ENCODE peak calls at places on chromosomes 1 and 21, in eight cellular contexts. U, R, S, T, Z, Y, O and P are unnamed samples. For H3K4me1, the result is how much of the 10 kb centered on the place peaks cover.

GRCh38 chr1:248696261-248696660 is 6.3 kb downstream of the OR14I1 start:
- DNase-seq in U (peak), R (no peak), S (no peak), T (no peak), Z (no peak), Y (no peak), O (no peak), P (no peak)

GRCh38 chr21:45147473-45148315 is 73.3 kb downstream of the ADARB1 start:
- DNase-seq in U (no peak), R (no peak), S (no peak), T (no peak), Z (no peak), Y (no peak), O (no peak), P (no peak)

GRCh38 chr1:109818351-109819325 is 54.9 kb upstream of the EPS8L3 start:
- DNase-seq in U (no peak), R (no peak), S (peak), T (no peak), Z (no peak), Y (no peak), O (no peak), P (no peak)

GRCh38 chr1:5973771-5974170 is 18.5 kb downstream of the NPHP4 start:
- DNase-seq in U (no peak), R (no peak), S (no peak), T (no peak), Z (no peak), Y (no peak), O (peak), P (no peak)

GRCh38 chr1:52127181-52128175 is 14.4 kb upstream of the ZFYVE9 start:
- DNase-seq in U (no peak), R (peak), S (peak), T (peak), Z (peak), Y (peak), O (peak), P (no peak)

GRCh38 chr1:162003061-162003824 is 20.4 kb downstream of the OLFML2B start:
- DNase-seq in U (no peak), R (peak), S (peak), T (peak), Z (peak), Y (no peak), O (peak), P (peak)

GRCh38 chr1:5892370-5892769 is 99.9 kb downstream of the NPHP4 start:
- DNase-seq in U (no peak), R (no peak), S (no peak), T (no peak), Z (no peak), Y (no peak), O (no peak), P (no peak)

GRCh38 chr1:240294566-240294965 is 202.9 kb downstream of the FMN2 start:
- DNase-seq in U (no peak), R (peak), S (no peak), T (no peak), Z (no peak), Y (peak), O (peak), P (no peak)

GRCh38 chr1:225470691-225471452 is 43.0 kb upstream of the LBR start:
- DNase-seq in U (no peak), R (no peak), S (no peak), T (peak), Z (peak), Y (no peak), O (no peak), P (no peak)

GRCh38 chr1:247456914-247457638 is 828 bp downstream of the OR2B11 start:
- DNase-seq in U (no peak), R (no peak), S (no peak), T (no peak), Z (no peak), Y (no peak), O (no peak), P (no peak)

GRCh38 chr1:212774584-212774983 is 17.0 kb downstream of the NSL1 start:
- DNase-seq in U (no peak), R (peak), S (no peak), T (no peak), Z (no peak), Y (no peak), O (peak), P (no peak)

GRCh38 chr1:200037904-200038644 is 10.6 kb downstream of the NR5A2 start:
- DNase-seq in U (no peak), R (no peak), S (no peak), T (no peak), Z (no peak), Y (peak), O (no peak), P (no peak)
- H3K4me3 ChIP-seq in U (no peak), R (no peak), S (no peak), T (no peak), Z (no peak), Y (peak), O (no peak), P (no peak)

DNA sequence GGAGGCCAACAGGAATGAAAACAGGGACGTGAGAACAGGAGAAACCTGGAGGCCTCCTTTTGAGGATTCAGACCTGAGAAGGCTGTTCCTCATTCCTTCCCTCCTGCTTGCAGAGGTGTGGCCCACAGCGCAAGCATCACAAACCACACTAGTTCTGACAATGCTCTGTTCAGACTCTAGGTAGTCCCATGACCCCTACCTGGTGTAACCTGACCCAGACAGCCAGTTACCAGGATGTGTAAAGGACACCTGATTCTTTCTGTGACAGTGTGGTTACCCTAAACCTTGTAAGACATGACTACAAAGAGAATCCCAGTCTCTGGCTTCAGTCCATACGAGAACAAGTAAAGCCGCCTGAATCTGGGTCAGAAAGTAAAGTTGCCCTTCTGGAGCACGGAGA is 3.2 kb downstream of the MECR start:
- DNase-seq in U (no peak), R (no peak), S (no peak), T (no peak), Z (no peak), Y (peak), O (no peak), P (no peak)
- H3K4me1 ChIP-seq in U (under half), R (under half), S (under half), T (under half), Z (under half), Y (under half), O (under half), P (under half)

DNA sequence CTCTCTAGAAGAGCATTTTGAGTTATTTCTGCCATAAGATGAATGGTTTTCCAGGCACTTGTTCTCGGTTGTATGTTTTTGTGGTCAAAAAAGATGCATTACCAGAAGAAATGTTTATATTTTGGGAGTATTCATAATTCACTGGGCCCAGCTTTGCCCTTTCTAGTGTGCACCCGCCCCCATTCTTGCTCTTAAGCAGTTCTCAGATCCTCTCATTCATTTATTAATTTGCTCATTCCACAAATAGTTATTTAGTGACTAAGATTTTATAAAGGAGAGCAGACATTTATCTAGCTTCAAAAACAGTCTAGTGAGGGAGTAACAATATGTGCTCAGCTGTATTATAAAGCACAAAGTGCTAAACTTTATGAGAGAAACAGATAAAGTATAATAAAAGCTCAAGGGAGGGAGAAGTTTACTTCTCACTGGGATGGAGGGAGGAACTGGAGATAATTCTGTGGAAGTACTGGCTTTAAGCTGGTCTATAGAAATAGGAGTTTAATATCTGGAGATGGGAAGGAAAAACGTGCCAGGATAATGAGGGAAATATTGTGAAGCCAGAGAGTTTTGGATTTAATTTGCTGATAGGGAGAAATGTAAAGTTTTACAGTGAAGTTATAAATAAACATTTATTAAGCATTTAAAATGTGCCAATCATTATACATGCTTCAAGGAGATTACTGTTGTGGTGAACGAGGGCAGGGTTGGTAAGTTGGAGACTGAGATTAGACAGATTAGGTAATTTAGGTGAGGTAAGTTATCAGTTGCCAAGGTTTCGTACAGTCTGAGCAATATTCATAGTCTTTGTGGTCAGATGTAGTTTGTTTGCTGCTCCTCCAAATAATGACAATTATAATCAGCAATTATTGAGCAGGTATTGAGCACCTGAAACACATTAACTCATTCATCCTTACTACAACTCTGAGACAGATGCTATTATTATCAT is 9.1 kb upstream of the MACF1 start:
- DNase-seq in U (no peak), R (peak), S (no peak), T (no peak), Z (no peak), Y (no peak), O (peak), P (no peak)
- H3K4me3 ChIP-seq in U (no peak), R (no peak), S (no peak), T (no peak), Z (no peak), Y (no peak), O (no peak), P (no peak)

DNA sequence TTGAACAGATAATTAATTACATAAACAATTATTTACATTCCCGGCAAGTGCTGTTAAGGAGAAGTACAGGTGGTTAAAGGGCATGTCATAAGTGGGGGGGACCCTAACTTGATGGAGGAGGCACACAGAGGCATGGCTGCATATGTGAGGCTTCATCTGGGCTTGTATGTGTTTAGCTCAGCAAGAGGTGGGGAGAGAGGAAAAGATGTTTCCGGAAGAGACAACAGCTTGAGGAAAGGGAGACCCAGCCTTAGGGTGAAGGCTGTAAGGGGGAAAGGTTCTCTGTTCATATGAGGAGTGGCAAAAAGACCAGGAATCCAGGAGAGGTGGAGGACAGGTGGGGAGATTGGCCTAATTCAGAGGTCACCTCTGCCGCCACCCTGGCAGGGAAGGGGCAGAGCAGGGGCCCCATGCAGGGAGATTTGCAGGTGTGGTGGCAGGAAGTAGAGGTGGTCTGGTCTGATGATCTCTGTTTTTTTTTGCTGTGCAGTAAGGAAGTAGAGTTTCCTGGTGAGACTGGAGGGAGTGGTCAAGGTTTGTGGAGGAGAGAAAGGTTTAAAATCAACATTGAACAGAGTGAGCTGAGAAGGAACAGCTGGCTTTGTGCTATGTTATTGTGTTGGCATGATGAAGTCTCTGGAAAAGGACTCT is 9.0 kb downstream of the TRAF5 start:
- DNase-seq in U (no peak), R (no peak), S (no peak), T (no peak), Z (no peak), Y (no peak), O (no peak), P (no peak)
- H3K4me1 ChIP-seq in U (half or more), R (under half), S (under half), T (under half), Z (under half), Y (under half), O (under half), P (half or more)

GRCh38 chr1:115069186-115069585 is 20.1 kb downstream of the TSPAN2 start:
- DNase-seq in U (no peak), R (peak), S (no peak), T (no peak), Z (peak), Y (no peak), O (peak), P (peak)
- H3K4me3 ChIP-seq in U (no peak), R (no peak), S (no peak), T (no peak), Z (no peak), Y (no peak), O (no peak), P (no peak)

DNA sequence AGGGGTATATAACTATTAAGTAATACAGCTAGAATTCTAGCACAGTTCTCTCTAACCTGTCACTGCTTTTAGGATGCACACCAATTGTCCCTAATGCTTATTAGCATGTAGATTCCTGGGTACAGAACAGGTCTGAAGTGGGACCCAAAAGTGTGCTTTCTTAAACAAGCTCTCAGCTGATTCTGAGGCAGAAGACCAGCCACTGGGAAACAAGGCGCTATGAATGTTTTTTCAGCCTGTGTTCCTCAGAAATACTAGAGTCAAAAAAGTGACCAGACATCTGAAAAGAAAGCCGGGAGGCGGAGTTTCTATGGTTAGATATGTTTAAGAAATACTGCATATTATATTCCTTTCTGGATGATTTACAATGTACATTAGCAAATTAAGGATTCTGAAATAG is 1.8 kb downstream of the PEF1 start:
- DNase-seq in U (no peak), R (no peak), S (no peak), T (no peak), Z (no peak), Y (no peak), O (no peak), P (no peak)
- H3K4me1 ChIP-seq in U (half or more), R (under half), S (half or more), T (under half), Z (under half), Y (under half), O (under half), P (under half)

DNA sequence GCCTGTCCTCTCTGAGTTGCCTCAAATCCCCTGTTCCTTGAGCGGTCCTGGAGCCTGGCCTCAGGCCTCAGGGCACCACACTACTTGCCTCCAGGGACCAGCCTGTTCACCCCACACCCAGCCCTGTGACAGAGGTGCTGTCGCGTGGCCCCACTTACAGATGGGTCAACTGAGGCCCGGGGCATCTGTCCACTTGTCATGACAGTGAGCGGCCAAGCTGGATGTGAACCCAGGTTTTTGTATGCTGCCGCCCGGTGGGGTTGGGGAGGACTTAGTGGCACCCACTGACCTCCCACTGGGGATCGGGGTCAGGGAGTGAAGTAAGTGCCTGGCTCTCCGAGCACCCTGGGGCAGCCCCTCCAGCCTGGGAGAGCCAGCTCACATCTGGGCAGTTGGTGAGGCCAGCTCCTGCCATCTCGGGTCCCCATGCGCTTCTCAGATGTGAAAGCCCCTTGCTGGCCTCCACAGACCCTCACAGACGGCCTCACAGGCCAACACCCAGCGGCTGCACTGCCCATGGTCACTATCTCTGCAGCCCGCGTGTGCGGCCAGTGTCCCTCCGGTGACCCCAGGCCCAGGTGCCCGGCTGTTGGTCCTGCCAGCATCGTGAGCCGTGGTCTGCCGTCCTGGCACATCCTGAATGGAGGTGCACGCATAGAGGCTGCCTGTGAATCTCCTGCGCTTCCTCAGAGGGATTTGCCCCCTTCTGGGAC is 9.3 kb upstream of the FAAP20 start:
- DNase-seq in U (no peak), R (no peak), S (no peak), T (peak), Z (peak), Y (no peak), O (no peak), P (no peak)
- H3K4me3 ChIP-seq in U (peak), R (peak), S (peak), T (peak), Z (peak), Y (peak), O (no peak), P (peak)